ENCODE peak calls at places on chromosomes 16 and 17, in ten cellular contexts. L is cardiac fibroblast, W is fibroblast of mammary gland, Q is tibial nerve, G is AG10803, T is GM10248, P is fibroblast of the aortic adventitia, K is activated B cell treated with CpG ODN at 0.5 μM for 24 hours, O is astrocyte of the spinal cord, J is keratinocyte. Y is an unnamed sample.
A peak's percentile ranks its signal among the peaks of the same experiment; 100 is the strongest.

GRCh38 chr17:13541032-13541480 is 60.7 kb downstream of the HS3ST3A1 start:
- DNase-seq in L (peak; percentile 97), W (peak; percentile 98), Q (peak; percentile 7), G (peak; percentile 98), T (no peak), P (peak; percentile 100), K (no peak), O (peak; percentile 97), J (no peak), Y (no peak)

GRCh38 chr17:82294086-82294773 is 20.7 kb upstream of the CSNK1D start:
- DNase-seq in L (peak; percentile 61), W (peak; percentile 57), Q (no peak), G (no peak), T (no peak), P (no peak), K (no peak), O (no peak), J (no peak), Y (no peak)

GRCh38 chr16:49484454-49484853 is 110.8 kb downstream of the C16orf78 start:
- DNase-seq in L (peak; percentile 19), W (peak; percentile 2), Q (peak; percentile 63), G (no peak), T (peak; percentile 76), P (peak; percentile 1), K (no peak), O (no peak), J (no peak), Y (peak; percentile 53)

GRCh38 chr17:28928061-28928460 is 23.3 kb downstream of the PHF12 start:
- DNase-seq in L (peak; percentile 70), W (peak; percentile 68), Q (no peak), G (no peak), T (no peak), P (peak; percentile 20), K (no peak), O (peak; percentile 32), J (no peak), Y (no peak)

GRCh38 chr17:45108595-45109521 is 23.5 kb downstream of the PLCD3 start:
- DNase-seq in L (no peak), W (no peak), Q (no peak), G (no peak), T (no peak), P (no peak), K (no peak), O (no peak), J (no peak), Y (no peak)

GRCh38 chr17:48429156-48429555 is 858 bp downstream of the SKAP1 start:
- DNase-seq in L (no peak), W (no peak), Q (no peak), G (no peak), T (no peak), P (no peak), K (no peak), O (no peak), J (no peak), Y (no peak)

GRCh38 chr17:8696951-8697745 is 47.5 kb downstream of the CCDC42 start:
- DNase-seq in L (no peak), W (peak; percentile 64), Q (no peak), G (peak; percentile 77), T (no peak), P (peak; percentile 96), K (no peak), O (peak; percentile 78), J (no peak), Y (no peak)

GRCh38 chr17:36937961-36938565 is 788 bp downstream of the LHX1 start:
- DNase-seq in L (peak; percentile 43), W (peak; percentile 16), Q (no peak), G (no peak), T (peak; percentile 56), P (peak; percentile 24), K (peak; percentile 30), O (no peak), J (no peak), Y (peak; percentile 61)

GRCh38 chr17:9350083-9350482 is 225.5 kb downstream of the STX8 start:
- DNase-seq in L (peak; percentile 98), W (peak; percentile 99), Q (no peak), G (peak; percentile 98), T (no peak), P (peak; percentile 94), K (no peak), O (peak; percentile 89), J (no peak), Y (no peak)

GRCh38 chr17:2335726-2336214 is 487 bp downstream of the TSR1 start:
- DNase-seq in L (no peak), W (no peak), Q (no peak), G (peak; percentile 27), T (no peak), P (no peak), K (no peak), O (no peak), J (no peak), Y (no peak)

GRCh38 chr17:82246040-82246364 is 17.2 kb downstream of the SLC16A3 start:
- DNase-seq in L (no peak), W (no peak), Q (no peak), G (no peak), T (no peak), P (no peak), K (no peak), O (no peak), J (no peak), Y (no peak)

GRCh38 chr17:8862213-8863056 is 5.0 kb downstream of the PIK3R6 start:
- DNase-seq in L (no peak), W (no peak), Q (no peak), G (no peak), T (no peak), P (no peak), K (no peak), O (no peak), J (no peak), Y (no peak)

GRCh38 chr16:68429081-68429740 is 19.1 kb downstream of the SMPD3 start:
- DNase-seq in L (no peak), W (no peak), Q (no peak), G (no peak), T (no peak), P (no peak), K (no peak), O (no peak), J (no peak), Y (no peak)

GRCh38 chr16:87487361-87487924 is 5.4 kb downstream of the ZCCHC14 start:
- DNase-seq in L (peak; percentile 48), W (no peak), Q (no peak), G (peak; percentile 55), T (no peak), P (no peak), K (no peak), O (no peak), J (peak; percentile 65), Y (no peak)

GRCh38 chr16:55672471-55672870 is 16.7 kb downstream of the SLC6A2 start:
- DNase-seq in L (peak; percentile 81), W (peak; percentile 93), Q (peak; percentile 28), G (peak; percentile 79), T (no peak), P (peak; percentile 74), K (no peak), O (no peak), J (no peak), Y (no peak)

GRCh38 chr16:89576173-89577054 is 856 bp downstream of the CPNE7 start:
- DNase-seq in L (no peak), W (no peak), Q (no peak), G (no peak), T (no peak), P (no peak), K (no peak), O (no peak), J (no peak), Y (no peak)

DNA sequence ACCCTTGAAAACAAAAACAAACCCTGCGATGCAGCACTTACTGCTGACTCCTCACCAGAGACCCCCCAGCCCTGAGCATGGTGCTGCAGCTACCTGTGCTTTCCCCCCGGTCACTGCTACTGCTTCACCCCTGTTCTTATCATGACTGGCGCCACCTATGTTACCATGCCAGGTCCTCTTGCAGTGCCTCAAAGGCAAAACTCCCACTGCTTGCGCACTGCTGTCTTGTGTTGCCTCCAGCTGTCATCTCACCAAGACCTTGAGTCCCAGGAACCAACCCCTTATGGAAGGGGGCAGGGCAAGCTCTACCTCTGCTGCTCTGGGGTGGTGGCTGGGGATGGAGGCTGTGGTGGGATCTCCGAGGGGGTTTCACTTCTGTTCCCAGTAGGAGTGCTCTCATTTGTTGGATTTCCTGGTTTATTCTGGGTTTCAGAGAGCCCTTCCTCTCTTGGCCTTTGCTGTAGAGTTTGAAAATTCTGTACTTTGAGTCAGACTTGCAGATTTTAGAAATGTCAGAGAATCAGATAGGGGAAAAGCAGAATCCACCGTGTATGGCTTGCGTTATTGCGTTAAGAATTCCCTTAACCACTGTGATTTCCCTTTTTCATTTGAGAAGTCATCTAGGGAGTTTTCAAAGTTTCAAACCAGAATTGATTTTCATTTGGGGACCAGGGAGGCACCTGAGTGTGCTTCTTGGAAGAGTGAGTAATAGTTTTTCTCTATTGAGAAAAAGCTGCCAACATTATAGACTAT is 96.6 kb downstream of the SPECC1 start:
- DNase-seq in L (no peak), W (no peak), Q (no peak), G (no peak), T (no peak), P (no peak), K (no peak), O (no peak), J (no peak), Y (no peak)
- TF ChIP-seq CTCF in L (no peak), W (no peak), Q (no peak), G (no peak), T (no peak), P (no peak), K (no peak), O (no peak), J (no peak), Y (no peak)

DNA sequence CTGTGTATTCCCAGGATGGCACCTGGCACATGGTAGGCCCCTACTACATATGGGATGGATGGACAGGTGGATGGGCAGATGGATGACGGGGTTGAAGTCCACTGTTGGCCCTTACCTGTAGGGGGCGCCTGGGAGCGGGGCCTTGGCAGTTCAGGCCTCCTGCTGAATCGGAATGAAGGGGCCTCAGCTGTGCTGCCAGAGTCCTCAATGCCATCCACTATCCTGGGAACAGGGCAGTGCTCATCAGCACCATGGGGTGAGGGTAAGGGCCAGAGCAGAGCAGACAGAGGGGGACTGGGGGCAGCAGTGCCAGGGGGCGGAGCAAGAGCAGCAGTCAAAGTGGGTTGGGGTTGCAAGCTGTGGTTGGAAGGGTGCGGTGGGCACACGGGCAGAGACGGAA is 8.3 kb upstream of the RAB5C start:
- DNase-seq in L (no peak), W (no peak), Q (no peak), G (no peak), T (peak; percentile 61), P (no peak), K (no peak), O (no peak), J (no peak), Y (peak; percentile 70)
- TF ChIP-seq CTCF in L (peak; percentile 47), W (peak; percentile 38), Q (no peak), G (peak; percentile 17), T (peak; percentile 35), P (peak; percentile 41), K (no peak), O (peak; percentile 44), J (peak; percentile 58), Y (peak; percentile 61)

GRCh38 chr16:23072769-23073549 is 76.3 kb downstream of the USP31 start:
- DNase-seq in L (peak; percentile 62), W (peak; percentile 24), Q (no peak), G (peak; percentile 21), T (no peak), P (peak; percentile 20), K (no peak), O (peak; percentile 80), J (no peak), Y (no peak)
- TF ChIP-seq CTCF in L (no peak), W (no peak), Q (no peak), G (peak; percentile 6), T (no peak), P (no peak), K (no peak), O (no peak), J (no peak), Y (no peak)

GRCh38 chr16:12788758-12789157 is 14.9 kb downstream of the CPPED1 start:
- DNase-seq in L (no peak), W (no peak), Q (no peak), G (no peak), T (no peak), P (no peak), K (no peak), O (no peak), J (no peak), Y (no peak)
- TF ChIP-seq CTCF in L (no peak), W (no peak), Q (no peak), G (no peak), T (no peak), P (no peak), K (no peak), O (no peak), J (no peak), Y (no peak)

Y was measured in GM13977.